ENCODE peak calls at places on chromosomes 16 and 17, in four cellular contexts. J is heart left ventricle, O is GOT3, B is ovary. Z is an unnamed sample.

GRCh38 chr16:86676216-86676800 is 98.0 kb downstream of the FOXL1 start:
- DNase-seq in B (no peak), O (no peak), J (no peak), Z (no peak)

GRCh38 chr16:79598341-79599181 is 2.0 kb downstream of the MAF start:
- DNase-seq in J (peak), O (no peak), B (peak), Z (peak)

GRCh38 chr16:4656695-4657686 is 32.4 kb downstream of the MGRN1 start:
- DNase-seq in J (no peak), O (no peak), B (no peak), Z (no peak)

GRCh38 chr17:63631626-63632025 is 9.4 kb downstream of the MAP3K3 start:
- DNase-seq in B (no peak), J (no peak), O (no peak), Z (no peak)

GRCh38 chr16:83727751-83728352 is 79.9 kb upstream of the HSBP1 start:
- DNase-seq in J (no peak), B (no peak), O (no peak), Z (no peak)

GRCh38 chr16:66382966-66383299 is 16.4 kb downstream of the CDH5 start:
- DNase-seq in J (no peak), O (no peak), B (no peak), Z (no peak)

GRCh38 chr17:8003594-8004181 is 1.3 kb downstream of the GUCY2D start:
- DNase-seq in B (no peak), O (no peak), J (no peak), Z (no peak)

GRCh38 chr16:82082543-82083244 is 47.6 kb downstream of the HSD17B2 start:
- DNase-seq in J (no peak), O (no peak), B (no peak), Z (no peak)

GRCh38 chr17:69928586-69928985 is 146.4 kb upstream of the KCNJ16 start:
- DNase-seq in B (no peak), O (no peak), J (no peak), Z (no peak)

GRCh38 chr16:54287018-54287757 is 601 bp upstream of the IRX3 start:
- DNase-seq in O (no peak), J (no peak), B (no peak), Z (no peak)

Z was measured in NCI-H82.